ENCODE peak calls at places on chromosomes 1 and 21, in nine cellular contexts. J is breast epithelium, Y is cardiac fibroblast, Z is left ventricle myocardium inferior, U is osteoblast, L is Panc1, X is Peyer's patch, I is skeletal muscle cell, T is tibial nerve. W is an unnamed sample.

GRCh38 chr1:206896261-206896660 is 982 bp upstream of the IL24 start:
- DNase-seq in J (no peak), Y (peak; percentile 78), Z (no peak), U (no peak), L (no peak), X (no peak), I (no peak), T (no peak), W (no peak)

GRCh38 chr21:43299441-43300277 is 127.3 kb downstream of the SIK1 start:
- DNase-seq in J (no peak), Y (no peak), Z (peak; percentile 57), U (no peak), L (no peak), X (no peak), I (no peak), T (peak; percentile 72), W (no peak)

GRCh38 chr1:182406006-182406405 is 5.5 kb upstream of the TEDDM1 start:
- DNase-seq in J (no peak), Y (no peak), Z (no peak), U (no peak), L (no peak), X (no peak), I (no peak), T (no peak), W (no peak)

GRCh38 chr1:172971241-172971640 is 79.5 kb downstream of the TNFSF18 start:
- DNase-seq in J (no peak), Y (no peak), Z (no peak), U (peak; percentile 58), L (no peak), X (no peak), I (no peak), T (no peak), W (no peak)

GRCh38 chr1:152486400-152487006 is 24.1 kb upstream of the LCE5A start:
- DNase-seq in J (no peak), Y (no peak), Z (no peak), U (no peak), L (no peak), X (no peak), I (no peak), T (no peak), W (no peak)

GRCh38 chr1:151908228-151908691 is 1.1 kb downstream of the THEM4 start:
- DNase-seq in J (no peak), Y (peak; percentile 30), Z (no peak), U (peak; percentile 88), L (no peak), X (no peak), I (no peak), T (no peak), W (peak; percentile 49)

GRCh38 chr1:185996211-185996610 is 262.0 kb downstream of the HMCN1 start:
- DNase-seq in J (no peak), Y (peak; percentile 64), Z (peak; percentile 18), U (peak; percentile 38), L (no peak), X (no peak), I (peak; percentile 88), T (peak; percentile 18), W (no peak)

GRCh38 chr1:144551543-144552424 is 40.9 kb upstream of the PPIAL4F start:
- DNase-seq in J (peak; percentile 87), Y (peak; percentile 94), Z (peak; percentile 68), U (peak; percentile 92), L (peak; percentile 87), X (peak; percentile 51), I (peak; percentile 91), T (peak; percentile 43), W (peak; percentile 88)

GRCh38 chr1:206734499-206735142 is 36.0 kb upstream of the IL19 start:
- DNase-seq in J (no peak), Y (peak; percentile 61), Z (no peak), U (peak; percentile 94), L (peak; percentile 39), X (peak; percentile 70), I (no peak), T (peak; percentile 37), W (peak; percentile 92)

GRCh38 chr1:4830756-4831155 is 176.3 kb downstream of the AJAP1 start:
- DNase-seq in J (no peak), Y (no peak), Z (no peak), U (peak; percentile 17), L (no peak), X (no peak), I (no peak), T (no peak), W (no peak)

GRCh38 chr1:7726623-7727022 is 44.5 kb upstream of the VAMP3 start:
- DNase-seq in J (no peak), Y (peak; percentile 8), Z (no peak), U (peak; percentile 62), L (no peak), X (no peak), I (no peak), T (no peak), W (no peak)

GRCh38 chr1:166937329-166937728 is 38.0 kb downstream of the ILDR2 start:
- DNase-seq in J (no peak), Y (no peak), Z (no peak), U (no peak), L (no peak), X (no peak), I (no peak), T (no peak), W (no peak)

GRCh38 chr1:52189898-52190480 is 48.1 kb downstream of the ZFYVE9 start:
- DNase-seq in J (no peak), Y (no peak), Z (no peak), U (no peak), L (no peak), X (no peak), I (no peak), T (no peak), W (no peak)

GRCh38 chr1:192256674-192257334 is 60.0 kb upstream of the RGS21 start:
- DNase-seq in J (no peak), Y (no peak), Z (no peak), U (no peak), L (no peak), X (no peak), I (no peak), T (no peak), W (no peak)

GRCh38 chr1:178057863-178058576 is 35.9 kb upstream of the RASAL2 start:
- DNase-seq in J (no peak), Y (peak; percentile 97), Z (peak; percentile 81), U (peak; percentile 58), L (no peak), X (no peak), I (peak; percentile 95), T (peak; percentile 26), W (peak; percentile 30)
- H3K4me3 ChIP-seq in J (peak overlapping the region; percentile 4), Y (peak overlapping the region; percentile 25), Z (peak overlapping the region; percentile 52), U (no peak overlapping the region), L (no peak overlapping the region), X (no peak overlapping the region), I (peak overlapping the region; percentile 11), T (no peak overlapping the region), W (no peak overlapping the region)

DNA sequence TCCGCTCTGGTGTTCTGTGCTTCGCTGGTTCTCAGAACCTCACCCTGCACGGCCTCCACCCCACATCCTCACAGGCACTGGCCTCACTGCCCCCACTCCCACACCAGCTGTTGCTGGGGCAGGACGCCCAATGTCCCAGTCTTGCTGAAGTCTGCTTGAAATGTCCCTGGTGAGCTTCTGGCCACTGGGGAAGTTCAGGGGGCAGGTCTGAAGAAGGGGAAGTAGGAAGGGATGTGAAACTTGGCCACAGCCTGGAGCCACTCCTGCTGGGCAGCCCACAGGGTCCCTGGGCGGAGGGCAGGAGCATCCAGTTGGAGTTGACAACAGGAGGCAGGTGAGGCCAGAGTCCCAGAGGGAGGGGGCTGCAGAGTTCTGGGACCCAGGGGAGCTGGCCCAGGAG is at the start of gene C1QA:
- DNase-seq in J (no peak), Y (no peak), Z (peak; percentile 62), U (peak; percentile 18), L (no peak), X (no peak), I (no peak), T (peak; percentile 28), W (no peak)
- H3K4me3 ChIP-seq in J (peak within 1 kb of the TSS; percentile 20), Y (no peak within 1 kb of the TSS), Z (peak within 1 kb of the TSS; percentile 44), U (no peak within 1 kb of the TSS), L (no peak within 1 kb of the TSS), X (no peak within 1 kb of the TSS), I (no peak within 1 kb of the TSS), T (peak within 1 kb of the TSS; percentile 9), W (no peak within 1 kb of the TSS)

DNA sequence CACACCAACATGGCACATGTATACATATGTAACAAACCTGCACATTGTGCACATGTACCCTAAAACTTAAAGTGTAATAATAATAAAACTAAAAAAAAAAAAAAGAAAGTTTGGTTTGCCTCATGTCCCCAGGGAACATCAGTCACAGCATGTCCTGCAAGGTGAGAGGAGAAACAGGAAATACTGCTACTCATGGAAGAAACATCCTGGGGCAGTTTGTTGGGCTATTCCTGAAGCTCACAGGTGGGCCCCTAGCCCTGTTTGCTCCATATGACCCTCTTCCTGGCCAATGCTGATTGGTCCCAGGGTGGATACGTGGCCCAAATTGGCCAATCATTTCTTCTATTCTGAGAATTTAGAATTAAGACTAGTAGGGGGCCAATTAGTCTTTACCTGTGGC is 103.4 kb upstream of the ADAR start:
- DNase-seq in J (no peak), Y (no peak), Z (no peak), U (no peak), L (no peak), X (no peak), I (no peak), T (no peak), W (no peak)
- H3K4me3 ChIP-seq in J (no peak overlapping the region), Y (no peak overlapping the region), Z (no peak overlapping the region), U (no peak overlapping the region), L (no peak overlapping the region), X (no peak overlapping the region), I (no peak overlapping the region), T (no peak overlapping the region), W (no peak overlapping the region)

GRCh38 chr1:77589231-77589630 is 93.2 kb downstream of the ZZZ3 start:
- DNase-seq in J (no peak), Y (no peak), Z (no peak), U (no peak), L (no peak), X (no peak), I (no peak), T (no peak), W (no peak)

GRCh38 chr1:77592906-77593305 is 89.6 kb downstream of the ZZZ3 start:
- DNase-seq in J (no peak), Y (no peak), Z (no peak), U (no peak), L (no peak), X (no peak), I (no peak), T (no peak), W (no peak)

GRCh38 chr1:77590653-77591052 is 91.8 kb downstream of the ZZZ3 start:
- DNase-seq in J (no peak), Y (no peak), Z (no peak), U (peak; percentile 56), L (no peak), X (no peak), I (no peak), T (no peak), W (no peak)

DNA sequence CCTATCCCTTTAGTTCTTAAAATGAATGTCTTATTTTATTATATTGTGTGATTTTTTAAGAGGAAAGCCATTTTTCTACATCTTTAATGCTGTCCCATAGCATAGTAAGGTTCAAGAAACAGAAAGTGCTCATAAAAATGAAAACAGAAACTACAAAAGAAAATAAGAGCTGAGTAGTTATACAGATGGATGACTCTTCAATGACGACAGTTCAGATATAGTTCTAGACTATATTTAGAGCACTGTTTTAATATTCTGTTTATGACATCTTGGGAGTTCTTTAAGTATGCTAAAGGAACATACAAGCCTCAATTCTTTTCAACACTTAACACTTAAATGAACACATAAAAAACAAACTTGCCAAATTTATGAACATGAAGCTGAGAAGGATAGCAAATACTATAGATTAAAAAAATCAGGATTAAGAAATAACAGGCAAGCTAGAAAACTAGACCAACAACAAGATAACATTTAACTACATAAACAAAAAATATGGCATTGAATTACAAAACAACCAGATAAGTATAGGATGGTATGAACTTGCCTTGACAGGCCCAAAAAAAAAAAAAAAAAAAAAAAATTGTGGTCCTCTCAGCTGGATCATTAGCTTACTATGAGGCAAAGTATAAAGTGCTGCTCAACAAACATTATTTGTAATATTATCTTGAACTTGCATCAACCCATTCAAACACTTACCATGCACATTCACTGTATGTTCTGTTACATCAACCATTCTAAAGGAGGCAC is 87.9 kb downstream of the ZZZ3 start:
- DNase-seq in J (no peak), Y (no peak), Z (no peak), U (peak; percentile 64), L (no peak), X (no peak), I (no peak), T (no peak), W (no peak)
- H3K4me3 ChIP-seq in J (no peak overlapping the region), Y (no peak overlapping the region), Z (no peak overlapping the region), U (no peak overlapping the region), L (no peak overlapping the region), X (no peak overlapping the region), I (no peak overlapping the region), T (no peak overlapping the region), W (no peak overlapping the region)

W was measured in H7.